ENCODE peak calls at places on chromosomes 7 and 10, in seven cellular contexts. E is body of pancreas, G is BJ, C is nephron progenitor cell, Z is progenitor cell of endocrine pancreas, Y is AG10803, J is osteocyte. U is an unnamed sample.
A peak's percentile ranks its signal among the peaks of the same experiment; 100 is the strongest.

GRCh38 chr10:25405871-25406270 is 231.1 kb downstream of the GPR158 start:
- DNase-seq in E (no peak), G (no peak), C (no peak), Z (no peak), Y (no peak), J (no peak), U (no peak)

GRCh38 chr7:100402241-100402640 is 26.3 kb downstream of the ZCWPW1 start:
- DNase-seq in E (no peak), G (no peak), C (no peak), Z (no peak), Y (no peak), J (no peak), U (no peak)

GRCh38 chr10:59027975-59028640 is 148.3 kb upstream of the PHYHIPL start:
- DNase-seq in E (no peak), G (no peak), C (no peak), Z (no peak), Y (peak; percentile 66), J (no peak), U (no peak)

GRCh38 chr10:72379776-72380175 is 25.1 kb upstream of the DNAJB12 start:
- DNase-seq in E (no peak), G (no peak), C (no peak), Z (no peak), Y (no peak), J (no peak), U (no peak)

GRCh38 chr10:123858039-123858740 is 33.4 kb downstream of the CPXM2 start:
- DNase-seq in E (no peak), G (no peak), C (no peak), Z (no peak), Y (peak; percentile 84), J (peak; percentile 51), U (no peak)

GRCh38 chr10:62728479-62728878 is 76.0 kb upstream of the ADO start:
- DNase-seq in E (no peak), G (no peak), C (no peak), Z (no peak), Y (peak; percentile 62), J (no peak), U (no peak)

GRCh38 chr7:28128608-28129007 is 52.0 kb downstream of the JAZF1 start:
- DNase-seq in E (no peak), G (no peak), C (no peak), Z (no peak), Y (peak; percentile 70), J (no peak), U (no peak)

GRCh38 chr7:18637516-18637915 is 142.0 kb downstream of the HDAC9 start:
- DNase-seq in E (no peak), G (no peak), C (no peak), Z (no peak), Y (no peak), J (no peak), U (no peak)

GRCh38 chr10:26792780-26793495 is 67.8 kb downstream of the ABI1 start:
- DNase-seq in E (no peak), G (no peak), C (no peak), Z (no peak), Y (no peak), J (no peak), U (no peak)

GRCh38 chr10:96324447-96324846 is 20.2 kb downstream of the DNTT start:
- DNase-seq in E (no peak), G (no peak), C (no peak), Z (no peak), Y (no peak), J (no peak), U (no peak)

GRCh38 chr7:12257582-12257981 is 46.5 kb downstream of the TMEM106B start:
- DNase-seq in E (no peak), G (no peak), C (no peak), Z (no peak), Y (peak; percentile 9), J (no peak), U (no peak)

DNA sequence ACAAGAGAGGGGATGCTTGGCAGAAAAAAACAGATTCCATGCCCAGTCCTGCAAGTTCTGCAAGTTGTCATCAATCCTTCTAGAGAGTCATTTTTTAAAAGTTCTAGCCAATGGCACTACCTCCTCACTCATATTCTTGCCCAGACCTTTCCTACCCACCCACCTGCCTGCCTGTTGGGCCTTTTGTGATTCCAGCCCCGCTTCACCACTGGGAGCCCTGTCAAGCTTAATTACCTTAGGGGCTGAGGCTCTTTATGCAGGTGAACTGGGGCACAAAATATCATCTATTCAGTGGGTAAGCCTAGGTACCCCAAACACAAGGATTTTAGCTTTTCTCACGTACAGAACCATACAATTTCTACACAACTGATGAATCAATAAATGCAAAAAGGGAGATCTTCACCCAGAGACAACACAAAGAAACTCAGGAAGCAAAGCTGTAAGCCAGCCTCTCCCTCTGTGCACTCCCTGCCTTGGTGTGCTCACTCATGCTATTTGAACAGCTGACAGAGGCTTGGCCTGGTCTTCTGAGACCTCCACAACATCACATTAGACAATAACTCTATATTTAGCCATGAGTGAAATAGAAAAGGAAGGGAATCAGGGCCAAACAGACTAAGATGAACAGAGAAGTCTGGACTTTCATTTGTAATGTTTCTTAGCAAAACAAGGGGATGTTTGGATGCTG is 222.6 kb downstream of the HTR7 start:
- DNase-seq in E (no peak), G (no peak), C (no peak), Z (no peak), Y (no peak), J (no peak), U (no peak)
- TF ChIP-seq CTCF in E (no peak), G (no peak), C (no peak), Z (no peak), Y (no peak), J (no peak), U (no peak)

DNA sequence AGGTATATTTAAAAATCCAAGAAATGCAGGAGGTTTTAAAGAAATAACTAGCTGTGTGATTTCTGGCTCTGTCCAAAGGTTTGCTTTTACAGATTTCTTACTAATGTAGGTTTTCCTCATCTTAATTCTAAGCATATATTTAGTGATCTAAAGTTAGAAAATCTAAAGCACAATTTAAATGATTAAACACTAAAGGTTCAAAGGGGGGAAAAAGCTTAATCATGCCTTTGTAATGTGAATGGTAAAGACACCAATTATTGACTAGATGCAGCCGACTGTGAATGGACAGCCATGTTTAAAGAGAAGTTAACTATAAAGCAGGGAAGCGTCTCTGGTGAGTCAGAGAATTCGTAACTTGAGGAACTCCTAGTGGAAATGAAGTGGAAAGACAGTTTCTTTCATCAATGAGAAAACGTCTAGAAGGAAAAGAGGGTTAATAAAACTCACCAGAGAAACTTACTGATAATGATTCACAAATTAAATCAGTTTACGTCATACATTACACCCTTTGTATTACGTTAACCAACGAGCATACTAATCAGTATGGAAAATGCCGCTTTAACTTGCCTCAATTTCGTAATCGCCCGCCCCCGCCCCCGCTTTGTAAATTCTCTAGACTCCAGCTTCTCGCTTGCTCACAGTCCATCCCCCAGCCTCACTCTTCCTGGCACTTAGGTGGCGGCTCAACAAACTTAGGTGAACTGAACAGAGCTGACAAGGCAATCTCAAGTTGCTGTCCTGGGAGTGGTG is 1.1 kb upstream of the HBP1 start:
- DNase-seq in E (peak; percentile 70), G (peak; percentile 44), C (peak; percentile 10), Z (no peak), Y (peak; percentile 84), J (no peak), U (no peak)
- TF ChIP-seq CTCF in E (peak; percentile 71), G (peak; percentile 52), C (peak; percentile 50), Z (peak; percentile 61), Y (peak; percentile 63), J (peak; percentile 54), U (peak; percentile 67)

DNA sequence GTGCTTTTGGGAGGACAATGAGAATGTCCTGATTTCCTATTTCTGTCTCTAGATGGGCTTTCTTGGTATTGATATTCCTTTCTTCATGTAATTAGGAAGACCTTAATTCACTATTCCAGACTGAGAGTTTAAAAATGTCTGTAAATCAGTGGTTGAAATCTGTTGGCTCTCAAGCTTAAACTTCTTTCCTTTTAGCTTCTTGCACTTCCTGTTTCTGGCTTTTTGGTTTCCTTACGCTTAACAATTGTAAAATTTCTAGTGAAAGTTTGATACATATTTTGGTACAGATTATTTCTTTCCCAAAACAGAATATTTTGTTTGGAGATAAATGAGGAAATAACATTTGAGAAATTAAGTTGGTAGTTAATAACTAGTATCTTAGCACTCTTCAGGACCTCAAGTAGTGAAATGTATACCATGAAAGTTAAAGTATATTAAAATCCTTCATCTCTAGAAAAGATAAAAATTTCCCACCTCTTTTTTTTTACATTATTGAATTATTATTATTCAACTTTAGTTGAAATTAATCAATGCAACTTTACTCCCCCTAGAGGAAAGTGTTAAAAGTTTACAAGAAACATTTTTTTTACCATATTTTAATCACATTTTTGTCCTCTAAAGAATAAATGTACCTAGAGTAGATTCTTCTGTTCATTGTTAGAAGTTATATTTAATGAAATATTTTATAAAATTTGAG is 137.2 kb downstream of the PHTF2 start:
- DNase-seq in E (no peak), G (no peak), C (no peak), Z (no peak), Y (peak; percentile 6), J (no peak), U (no peak)
- TF ChIP-seq CTCF in E (peak; percentile 34), G (peak; percentile 13), C (peak; percentile 27), Z (peak; percentile 56), Y (peak; percentile 52), J (peak; percentile 50), U (peak; percentile 69)

GRCh38 chr7:131107343-131108211 is 220.1 kb upstream of the MKLN1 start:
- DNase-seq in E (peak; percentile 76), G (no peak), C (peak; percentile 50), Z (peak; percentile 12), Y (peak; percentile 91), J (peak; percentile 86), U (peak; percentile 41)

GRCh38 chr7:131108212-131108980 is 219.3 kb upstream of the MKLN1 start:
- DNase-seq in E (no peak), G (no peak), C (peak; percentile 41), Z (peak; percentile 13), Y (peak; percentile 58), J (no peak), U (no peak)

GRCh38 chr7:131105803-131106680 is 221.6 kb upstream of the MKLN1 start:
- DNase-seq in E (peak; percentile 86), G (no peak), C (peak; percentile 71), Z (peak; percentile 45), Y (peak; percentile 73), J (peak; percentile 85), U (peak; percentile 59)

GRCh38 chr7:131105294-131105802 is 222.3 kb upstream of the MKLN1 start:
- DNase-seq in E (no peak), G (no peak), C (no peak), Z (no peak), Y (peak; percentile 31), J (no peak), U (no peak)

GRCh38 chr7:131106681-131107342 is 220.9 kb upstream of the MKLN1 start:
- DNase-seq in E (peak; percentile 57), G (no peak), C (peak; percentile 30), Z (no peak), Y (no peak), J (no peak), U (peak; percentile 25)
- TF ChIP-seq CTCF in E (no peak), G (no peak), C (no peak), Z (no peak), Y (no peak), J (no peak), U (no peak)

GRCh38 chr7:151310578-151310977 is 31.0 kb upstream of the NUB1 start:
- DNase-seq in E (no peak), G (no peak), C (no peak), Z (no peak), Y (peak; percentile 26), J (peak; percentile 11), U (no peak)
- TF ChIP-seq CTCF in E (peak; percentile 41), G (peak; percentile 41), C (peak; percentile 13), Z (peak; percentile 43), Y (peak; percentile 53), J (peak; percentile 56), U (peak; percentile 41)

GRCh38 chr7:36127075-36127740 is 25.8 kb upstream of the EEPD1 start:
- DNase-seq in E (no peak), G (no peak), C (no peak), Z (no peak), Y (no peak), J (no peak), U (no peak)
- TF ChIP-seq CTCF in E (peak; percentile 55), G (no peak), C (no peak), Z (no peak), Y (no peak), J (no peak), U (no peak)

GRCh38 chr10:81414038-81414437 is 461.0 kb upstream of the NRG3 start:
- DNase-seq in E (no peak), G (no peak), C (peak; percentile 31), Z (peak; percentile 10), Y (no peak), J (no peak), U (peak; percentile 49)
- TF ChIP-seq CTCF in E (no peak), G (no peak), C (peak; percentile 49), Z (peak; percentile 64), Y (no peak), J (peak; percentile 22), U (no peak)

U was measured in endothelial cell.